ENCODE peak calls at places on chromosomes 5 and 9, in five cellular contexts. V is body of pancreas, L is heart right ventricle, T is GM12865, N is OCI-LY7. X is an unnamed sample.
A peak's percentile ranks its signal among the peaks of the same experiment; 100 is the strongest.

GRCh38 chr5:139389701-139390638 is at the start of gene MZB1:
- DNase-seq in V (no peak), L (no peak), T (peak; percentile 98), N (peak; percentile 95), X (peak; percentile 85)

GRCh38 chr5:41748631-41749030 is 121.6 kb downstream of the OXCT1 start:
- DNase-seq in V (no peak), L (no peak), T (peak; percentile 88), N (no peak), X (no peak)

GRCh38 chr9:698276-698675 is 143.2 kb upstream of the DMRT1 start:
- DNase-seq in V (no peak), L (no peak), T (no peak), N (no peak), X (no peak)

GRCh38 chr5:181028032-181028819 is 11.8 kb upstream of the BTNL9 start:
- DNase-seq in V (peak; percentile 34), L (no peak), T (no peak), N (no peak), X (no peak)

GRCh38 chr5:134913795-134914194 is 8.9 kb downstream of the PCBD2 start:
- DNase-seq in V (no peak), L (no peak), T (no peak), N (no peak), X (no peak)

GRCh38 chr5:10354048-10354872 is 765 bp downstream of the MARCHF6 start:
- DNase-seq in V (peak; percentile 58), L (no peak), T (peak; percentile 80), N (peak; percentile 62), X (peak; percentile 67)

GRCh38 chr5:110880413-110880812 is 141.6 kb downstream of the SLC25A46 start:
- DNase-seq in V (no peak), L (peak; percentile 15), T (peak; percentile 17), N (no peak), X (no peak)

GRCh38 chr9:18493361-18494015 is 19.5 kb downstream of the ADAMTSL1 start:
- DNase-seq in V (no peak), L (no peak), T (no peak), N (no peak), X (no peak)

GRCh38 chr5:121949885-121950284 is 11.9 kb upstream of the SRFBP1 start:
- DNase-seq in V (no peak), L (peak; percentile 16), T (peak; percentile 31), N (peak; percentile 51), X (peak; percentile 81)

GRCh38 chr9:98432134-98432533 is 176.7 kb upstream of the TBC1D2 start:
- DNase-seq in V (no peak), L (no peak), T (no peak), N (no peak), X (no peak)

GRCh38 chr5:131394128-131394527 is 130.3 kb downstream of the CDC42SE2 start:
- DNase-seq in V (peak; percentile 28), L (no peak), T (peak; percentile 67), N (no peak), X (no peak)

GRCh38 chr5:45171563-45171962 is 362.8 kb downstream of the MRPS30 start:
- DNase-seq in V (no peak), L (no peak), T (no peak), N (no peak), X (no peak)

GRCh38 chr5:172336666-172337310 is 53.2 kb upstream of the UBTD2 start:
- DNase-seq in V (no peak), L (no peak), T (no peak), N (no peak), X (no peak)

GRCh38 chr9:93681316-93682154 is 105.2 kb downstream of the PHF2 start:
- DNase-seq in V (no peak), L (peak; percentile 4), T (no peak), N (no peak), X (no peak)

GRCh38 chr9:14307989-14308750 is 5.8 kb downstream of the NFIB start:
- DNase-seq in V (peak; percentile 57), L (no peak), T (no peak), N (no peak), X (no peak)

GRCh38 chr5:26329562-26330189 is 708.7 kb downstream of the CDH9 start:
- DNase-seq in V (no peak), L (no peak), T (no peak), N (no peak), X (no peak)

GRCh38 chr5:172921906-172922305 is 37.3 kb upstream of the RPL26L1 start:
- DNase-seq in V (no peak), L (no peak), T (no peak), N (no peak), X (no peak)

GRCh38 chr5:39513236-39513635 is 88.5 kb upstream of the DAB2 start:
- DNase-seq in V (no peak), L (no peak), T (no peak), N (no peak), X (no peak)

GRCh38 chr5:16937503-16938161 is 1.5 kb upstream of the MYO10 start:
- DNase-seq in V (no peak), L (no peak), T (no peak), N (no peak), X (no peak)

DNA sequence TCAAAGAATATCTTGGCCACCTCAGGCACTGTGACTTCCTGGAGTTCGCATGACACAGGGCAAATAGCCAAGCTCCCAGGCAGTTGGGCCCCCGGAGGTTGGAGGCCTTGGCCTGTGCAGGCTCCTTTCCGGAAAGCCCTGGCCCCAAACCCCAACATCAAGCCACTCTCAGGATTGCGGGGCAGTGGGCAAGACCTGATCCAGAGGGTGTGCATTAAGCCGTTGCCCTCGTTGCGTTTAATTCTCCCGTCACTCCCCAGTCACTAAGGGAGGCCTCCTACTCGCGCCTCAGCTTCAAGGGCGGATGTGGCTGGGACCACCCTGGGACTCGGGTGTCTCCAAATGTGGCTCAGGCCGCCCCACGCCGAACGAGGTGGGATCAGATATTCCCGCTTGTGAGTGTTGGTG is 60.1 kb downstream of the TMEM174 start:
- DNase-seq in V (no peak), L (no peak), T (no peak), N (no peak), X (no peak)
- H3K4me3 ChIP-seq in V (no peak overlapping the region), L (peak overlapping the region; percentile 35), T (no peak overlapping the region), N (no peak overlapping the region), X (no peak overlapping the region)

DNA sequence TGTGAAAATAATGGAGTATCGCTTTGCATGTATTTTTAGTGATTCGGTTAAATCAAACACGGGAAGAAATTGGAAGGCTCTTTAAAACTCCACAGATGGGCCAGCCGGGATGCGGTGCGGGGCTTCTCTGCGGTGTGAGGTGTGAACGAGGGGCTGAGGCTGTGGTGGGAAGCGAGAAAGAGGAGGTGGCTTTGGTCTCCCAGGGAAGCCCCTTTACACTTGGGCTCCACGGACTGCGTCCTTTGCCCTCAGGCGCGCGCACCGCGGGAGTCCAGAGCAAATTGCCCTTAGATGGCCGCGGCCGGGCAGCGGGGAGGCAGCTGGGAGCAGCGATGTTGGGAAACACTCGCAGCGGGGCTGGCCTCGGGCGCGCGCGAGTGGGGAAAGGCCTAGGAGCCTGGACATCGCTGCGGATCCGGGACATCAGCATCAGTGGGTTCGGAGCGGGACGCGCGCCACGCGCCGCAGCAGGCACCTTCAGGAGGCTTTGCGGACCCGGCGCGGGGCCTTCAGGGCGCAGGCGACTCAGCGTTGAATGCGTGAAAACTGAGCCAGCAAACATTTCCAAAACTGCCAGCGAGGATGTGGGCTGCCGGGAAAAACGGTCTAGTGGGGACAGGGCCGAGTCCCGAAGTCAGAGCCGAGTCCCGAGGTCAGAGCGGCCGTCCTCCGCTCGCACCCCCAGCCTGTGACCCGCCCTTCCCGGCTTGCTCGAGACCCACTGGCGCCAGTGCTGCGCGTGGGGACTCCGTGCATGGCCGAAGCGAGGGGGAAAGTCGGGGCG is 6.5 kb downstream of the IRX1 start:
- DNase-seq in V (no peak), L (no peak), T (no peak), N (no peak), X (no peak)
- H3K4me3 ChIP-seq in V (no peak overlapping the region), L (peak overlapping the region; percentile 10), T (no peak overlapping the region), N (no peak overlapping the region), X (no peak overlapping the region)

DNA sequence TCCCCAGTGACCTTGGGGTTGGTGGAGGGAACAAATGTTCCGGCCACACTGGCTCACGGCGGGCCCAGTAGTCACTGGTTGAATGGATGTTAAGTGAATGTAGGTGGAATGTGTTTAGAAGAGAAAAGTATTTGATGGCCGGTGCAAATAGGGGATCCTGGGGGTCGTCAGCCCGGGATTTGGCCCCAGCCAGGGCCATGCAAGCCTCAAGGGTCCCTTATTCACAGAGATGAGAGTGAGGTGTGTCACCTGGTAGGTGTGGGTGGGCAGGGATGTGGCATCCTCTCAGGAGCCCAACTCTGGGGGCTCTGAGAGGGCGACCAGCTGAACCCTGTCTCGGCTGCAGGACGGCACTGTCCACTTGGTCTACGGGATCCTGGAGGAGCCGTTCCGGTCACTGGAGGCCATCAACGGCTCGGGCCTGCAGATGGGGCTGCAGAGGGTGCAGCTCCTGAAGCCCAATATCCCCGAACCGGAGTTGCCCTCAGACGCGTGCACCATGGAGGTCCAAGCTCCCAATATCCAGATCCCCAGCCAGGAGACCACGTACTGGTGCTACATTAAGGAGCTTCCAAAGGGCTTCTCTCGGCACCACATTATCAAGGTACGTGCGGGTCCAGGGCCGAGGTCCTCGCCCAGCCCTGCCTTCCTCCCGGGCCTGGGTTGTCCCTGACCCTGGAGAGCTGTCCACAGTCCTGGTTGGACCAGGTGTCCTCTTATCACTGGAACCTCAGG is 5.9 kb downstream of the DBH start:
- DNase-seq in V (no peak), L (no peak), T (no peak), N (no peak), X (no peak)
- H3K4me3 ChIP-seq in V (no peak overlapping the region), L (no peak overlapping the region), T (no peak overlapping the region), N (no peak overlapping the region), X (no peak overlapping the region)

DNA sequence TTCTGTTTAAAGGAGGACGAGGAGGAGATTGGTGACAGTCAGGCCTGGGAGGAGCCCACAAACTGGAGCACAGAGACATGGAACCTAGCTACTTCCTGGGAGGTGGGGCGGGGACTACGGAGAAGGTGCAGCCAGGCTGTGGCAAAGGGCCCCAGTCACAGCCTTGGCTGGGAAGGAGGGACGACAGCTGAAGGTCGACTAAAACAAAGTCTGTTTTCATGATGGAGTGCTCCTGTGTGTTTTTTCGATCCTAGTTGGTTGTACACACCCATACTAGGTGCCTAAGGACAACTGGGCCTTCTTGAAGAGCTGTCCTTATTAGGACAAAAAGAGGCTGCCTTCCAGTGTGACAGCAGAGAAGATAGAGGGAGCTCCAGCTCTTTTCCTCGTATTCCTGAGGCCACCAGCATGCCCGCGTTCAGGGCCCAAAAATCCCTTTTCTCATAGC is 2.9 kb downstream of the CCDC107 start:
- DNase-seq in V (peak; percentile 43), L (no peak), T (no peak), N (no peak), X (no peak)
- H3K4me3 ChIP-seq in V (no peak overlapping the region), L (no peak overlapping the region), T (no peak overlapping the region), N (no peak overlapping the region), X (peak overlapping the region; percentile 76)

GRCh38 chr9:84874583-84874982 is 205.1 kb downstream of the NTRK2 start:
- DNase-seq in V (no peak), L (no peak), T (no peak), N (no peak), X (no peak)
- H3K4me3 ChIP-seq in V (no peak overlapping the region), L (no peak overlapping the region), T (no peak overlapping the region), N (no peak overlapping the region), X (no peak overlapping the region)

DNA sequence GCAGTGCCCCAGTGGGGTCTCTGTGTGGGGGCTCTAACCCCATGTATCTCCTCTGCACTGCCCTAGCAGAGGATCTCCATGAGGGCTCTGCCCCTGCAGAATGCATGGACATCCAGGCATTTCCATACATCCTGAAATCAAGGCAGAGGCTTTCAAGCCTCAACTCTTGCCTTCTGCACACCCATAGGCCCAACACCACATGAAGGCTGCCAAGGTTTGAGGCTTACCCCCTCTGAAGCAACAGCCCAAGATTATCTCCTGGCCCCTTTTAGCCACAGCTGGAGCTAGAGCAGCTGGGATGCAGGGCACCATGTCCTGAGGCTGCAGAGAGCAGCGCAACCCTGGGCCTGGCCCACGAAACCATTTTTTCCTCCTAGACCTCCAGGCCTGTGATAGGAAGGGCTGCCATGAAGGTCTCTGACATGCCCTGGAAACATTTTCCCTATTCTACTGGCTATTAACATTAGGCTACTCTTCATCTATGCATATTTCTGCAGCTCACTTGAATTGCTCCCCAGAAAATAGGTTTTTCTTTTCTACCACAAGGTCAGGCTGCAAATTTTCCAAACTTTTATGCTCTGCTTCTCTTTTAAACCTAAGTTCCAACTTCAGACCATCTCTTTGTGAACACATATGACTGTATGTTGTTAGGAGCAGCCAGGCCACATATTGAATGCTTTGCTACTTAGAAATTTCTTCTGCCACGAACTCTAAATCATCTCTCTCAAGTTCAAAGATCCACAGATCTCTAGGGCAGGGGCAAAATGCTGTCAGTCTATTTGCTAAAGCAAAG is 18.4 kb downstream of the NR3C1 start:
- DNase-seq in V (no peak), L (no peak), T (no peak), N (peak; percentile 18), X (no peak)
- H3K4me3 ChIP-seq in V (no peak overlapping the region), L (no peak overlapping the region), T (no peak overlapping the region), N (no peak overlapping the region), X (no peak overlapping the region)